ENCODE peak calls at places on chromosomes 5 and 9, in four cellular contexts. B is neural progenitor cell, C is foreskin fibroblast, H is bronchial epithelial cell. Z is an unnamed sample.

GRCh38 chr9:11128156-11128555 is 515.4 kb upstream of the PTPRD start:
- DNase-seq in B (no peak), C (no peak), H (peak), Z (no peak)

GRCh38 chr9:37583522-37584121 is 7.4 kb upstream of the FBXO10 start:
- DNase-seq in B (no peak), C (no peak), H (no peak), Z (no peak)

GRCh38 chr9:115141612-115142011 is 23.7 kb upstream of the TNC start:
- DNase-seq in B (no peak), C (peak), H (peak), Z (no peak)

GRCh38 chr5:36953043-36953442 is 76.5 kb downstream of the NIPBL start:
- DNase-seq in B (no peak), C (no peak), H (no peak), Z (no peak)

GRCh38 chr9:72211047-72211446 is 61.8 kb downstream of the GDA start:
- DNase-seq in B (no peak), C (no peak), H (peak), Z (no peak)

GRCh38 chr9:112771359-112772214 is 21.0 kb downstream of the SNX30 start:
- DNase-seq in B (no peak), C (no peak), H (no peak), Z (no peak)

GRCh38 chr5:133907075-133907474 is 61.4 kb downstream of the C5orf15 start:
- DNase-seq in B (no peak), C (no peak), H (no peak), Z (no peak)

GRCh38 chr9:22241024-22241423 is 205.6 kb upstream of the DMRTA1 start:
- DNase-seq in B (no peak), C (no peak), H (peak), Z (no peak)

GRCh38 chr5:160555836-160556660 is 134.4 kb downstream of the PTTG1 start:
- DNase-seq in B (peak), C (peak), H (peak), Z (peak)

GRCh38 chr5:135149956-135150723 is 116.1 kb upstream of the PITX1 start:
- DNase-seq in B (peak), C (no peak), H (no peak), Z (no peak)

Z was measured in AG09309.